ENCODE peak calls at places on chromosome 5, in five cellular contexts. F is WERI-Rb-1, U is colonic mucosa, C is astrocyte of the spinal cord, X is AG04450. Y is an unnamed sample.

GRCh38 chr5:75336625-75337336 is at the start of gene HMGCR:
- DNase-seq in F (peak; percentile 99), U (peak; percentile 98), C (peak; percentile 99), X (peak; percentile 98), Y (peak; percentile 99)

GRCh38 chr5:169796731-169797130 is 159.7 kb downstream of the DOCK2 start:
- DNase-seq in F (no peak), U (no peak), C (peak; percentile 32), X (no peak), Y (no peak)

GRCh38 chr5:78610633-78611032 is 37.9 kb downstream of the LHFPL2 start:
- DNase-seq in F (no peak), U (no peak), C (peak; percentile 64), X (no peak), Y (no peak)

GRCh38 chr5:127875235-127876021 is 172.2 kb downstream of the CCDC192 start:
- DNase-seq in F (peak; percentile 74), U (peak; percentile 81), C (peak; percentile 59), X (no peak), Y (peak; percentile 39)

GRCh38 chr5:14946813-14947640 is 75.4 kb upstream of the ANKH start:
- DNase-seq in F (no peak), U (peak; percentile 55), C (no peak), X (no peak), Y (no peak)

GRCh38 chr5:139660916-139661814 is 13.0 kb downstream of the CXXC5 start:
- DNase-seq in F (peak; percentile 92), U (peak; percentile 70), C (peak; percentile 97), X (peak; percentile 74), Y (peak; percentile 91)

GRCh38 chr5:167171056-167171455 is 1120.4 kb upstream of the WWC1 start:
- DNase-seq in F (no peak), U (no peak), C (no peak), X (no peak), Y (no peak)

GRCh38 chr5:1973391-1974013 is 90.8 kb upstream of the IRX4 start:
- DNase-seq in F (no peak), U (no peak), C (no peak), X (no peak), Y (no peak)

GRCh38 chr5:104062495-104063377 is 500.1 kb upstream of the NUDT12 start:
- DNase-seq in F (no peak), U (no peak), C (no peak), X (no peak), Y (no peak)

GRCh38 chr5:142984016-142984415 is 213.8 kb downstream of the ARHGAP26 start:
- DNase-seq in F (no peak), U (no peak), C (peak; percentile 17), X (no peak), Y (no peak)

GRCh38 chr5:116813906-116814305 is 239.3 kb upstream of the SEMA6A start:
- DNase-seq in F (no peak), U (no peak), C (no peak), X (no peak), Y (no peak)

GRCh38 chr5:155004138-155004744 is 9.3 kb upstream of the KIF4B start:
- DNase-seq in F (peak; percentile 15), U (no peak), C (no peak), X (no peak), Y (no peak)

GRCh38 chr5:17012289-17012688 is 76.2 kb upstream of the MYO10 start:
- DNase-seq in F (no peak), U (no peak), C (no peak), X (no peak), Y (no peak)

GRCh38 chr5:74555991-74556390 is 84.5 kb downstream of the ENC1 start:
- DNase-seq in F (no peak), U (no peak), C (no peak), X (no peak), Y (no peak)

GRCh38 chr5:109740329-109740728 is 50.6 kb downstream of the MAN2A1 start:
- DNase-seq in F (peak; percentile 23), U (no peak), C (peak; percentile 61), X (no peak), Y (no peak)

GRCh38 chr5:32076699-32077695 is 97.1 kb downstream of the GOLPH3 start:
- DNase-seq in F (peak; percentile 56), U (peak; percentile 27), C (peak; percentile 91), X (peak; percentile 10), Y (peak; percentile 51)

GRCh38 chr5:7728076-7728475 is 122.9 kb downstream of the CFAP90 start:
- DNase-seq in F (no peak), U (no peak), C (no peak), X (no peak), Y (no peak)

GRCh38 chr5:83096660-83097334 is 19.4 kb downstream of the XRCC4 start:
- DNase-seq in F (no peak), U (no peak), C (peak; percentile 5), X (no peak), Y (no peak)

GRCh38 chr5:125140855-125141254 is 394.4 kb upstream of the ZNF608 start:
- DNase-seq in F (no peak), U (no peak), C (peak; percentile 68), X (peak; percentile 64), Y (peak; percentile 82)

GRCh38 chr5:113606298-113607134 is 93.0 kb downstream of the YTHDC2 start:
- DNase-seq in F (peak; percentile 65), U (peak; percentile 33), C (peak; percentile 55), X (peak; percentile 18), Y (no peak)

GRCh38 chr5:95124731-95125130 is 160.2 kb downstream of the MCTP1 start:
- DNase-seq in F (no peak), U (no peak), C (no peak), X (no peak), Y (no peak)

GRCh38 chr5:79396265-79396664 is 117.7 kb downstream of the HOMER1 start:
- DNase-seq in F (no peak), U (no peak), C (peak; percentile 5), X (no peak), Y (peak; percentile 9)

GRCh38 chr5:141878771-141879759 is 855 bp upstream of the PCDH1 start:
- DNase-seq in F (peak; percentile 88), U (peak; percentile 98), C (peak; percentile 78), X (peak; percentile 46), Y (peak; percentile 36)

GRCh38 chr5:109688647-109688998 is 1.1 kb upstream of the MAN2A1 start:
- DNase-seq in F (no peak), U (peak; percentile 78), C (peak; percentile 31), X (no peak), Y (no peak)

GRCh38 chr5:132363431-132364112 is 5.9 kb upstream of the SLC22A5 start:
- DNase-seq in F (no peak), U (no peak), C (peak; percentile 81), X (peak; percentile 39), Y (peak; percentile 93)

GRCh38 chr5:55231476-55232193 is 1.8 kb downstream of the CCNO start:
- DNase-seq in F (peak; percentile 44), U (peak; percentile 34), C (peak; percentile 49), X (no peak), Y (no peak)
- H3K4me3 ChIP-seq in F (peak overlapping the region; percentile 67), U (peak overlapping the region; percentile 59), C (no peak overlapping the region), X (peak overlapping the region; percentile 1), Y (peak overlapping the region; percentile 31)

DNA sequence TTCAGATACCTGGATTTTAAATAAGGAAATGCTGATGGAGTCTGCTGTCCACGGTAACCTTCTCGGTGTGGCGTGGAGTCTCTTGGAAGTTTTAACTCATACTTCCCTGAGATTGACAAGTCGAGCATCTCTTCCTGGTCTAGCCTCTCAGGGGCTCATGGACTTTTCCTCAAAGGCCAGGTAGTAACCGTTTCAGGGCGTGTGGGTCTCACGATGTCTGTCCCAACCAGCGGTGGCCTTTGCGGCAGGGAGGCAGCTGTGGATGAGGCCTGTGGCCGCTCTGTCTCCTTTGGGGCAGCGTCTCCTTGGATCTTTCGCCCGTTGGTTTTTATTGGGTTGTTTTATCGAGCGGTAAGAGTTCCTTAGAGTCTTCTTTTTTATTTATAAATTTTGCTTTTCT is 32.8 kb downstream of the CEP72 start:
- DNase-seq in F (no peak), U (no peak), C (no peak), X (no peak), Y (no peak)
- H3K4me3 ChIP-seq in F (no peak overlapping the region), U (no peak overlapping the region), C (no peak overlapping the region), X (no peak overlapping the region), Y (no peak overlapping the region)

GRCh38 chr5:151739939-151740335 is 18.5 kb downstream of the ATOX1 start:
- DNase-seq in F (no peak), U (no peak), C (peak; percentile 92), X (peak; percentile 89), Y (peak; percentile 77)
- H3K4me3 ChIP-seq in F (no peak overlapping the region), U (no peak overlapping the region), C (no peak overlapping the region), X (peak overlapping the region; percentile 27), Y (no peak overlapping the region)

GRCh38 chr5:35160486-35161116 is 69.7 kb downstream of the PRLR start:
- DNase-seq in F (no peak), U (no peak), C (no peak), X (no peak), Y (no peak)
- H3K4me3 ChIP-seq in F (no peak overlapping the region), U (no peak overlapping the region), C (no peak overlapping the region), X (no peak overlapping the region), Y (no peak overlapping the region)

DNA sequence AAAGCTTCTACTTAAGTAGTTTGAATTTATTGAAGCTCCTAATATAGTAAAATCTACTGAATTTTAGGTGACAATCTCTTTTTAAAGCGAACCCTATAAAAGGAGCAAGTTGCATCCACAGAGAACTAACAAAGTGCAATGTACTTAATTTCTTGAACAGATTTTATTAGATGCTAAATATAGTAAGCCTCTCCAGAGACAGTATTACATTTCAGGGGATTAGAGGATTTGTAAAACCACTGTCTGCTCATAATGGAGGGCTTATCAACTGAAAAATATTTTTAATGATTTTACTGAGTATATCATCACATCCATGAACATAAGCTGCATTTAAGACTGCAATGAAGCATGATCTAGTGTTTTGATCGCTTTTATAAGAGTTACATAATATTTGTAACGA is 230.0 kb upstream of the EFNA5 start:
- DNase-seq in F (no peak), U (no peak), C (no peak), X (no peak), Y (no peak)
- H3K4me3 ChIP-seq in F (no peak overlapping the region), U (no peak overlapping the region), C (no peak overlapping the region), X (no peak overlapping the region), Y (no peak overlapping the region)

DNA sequence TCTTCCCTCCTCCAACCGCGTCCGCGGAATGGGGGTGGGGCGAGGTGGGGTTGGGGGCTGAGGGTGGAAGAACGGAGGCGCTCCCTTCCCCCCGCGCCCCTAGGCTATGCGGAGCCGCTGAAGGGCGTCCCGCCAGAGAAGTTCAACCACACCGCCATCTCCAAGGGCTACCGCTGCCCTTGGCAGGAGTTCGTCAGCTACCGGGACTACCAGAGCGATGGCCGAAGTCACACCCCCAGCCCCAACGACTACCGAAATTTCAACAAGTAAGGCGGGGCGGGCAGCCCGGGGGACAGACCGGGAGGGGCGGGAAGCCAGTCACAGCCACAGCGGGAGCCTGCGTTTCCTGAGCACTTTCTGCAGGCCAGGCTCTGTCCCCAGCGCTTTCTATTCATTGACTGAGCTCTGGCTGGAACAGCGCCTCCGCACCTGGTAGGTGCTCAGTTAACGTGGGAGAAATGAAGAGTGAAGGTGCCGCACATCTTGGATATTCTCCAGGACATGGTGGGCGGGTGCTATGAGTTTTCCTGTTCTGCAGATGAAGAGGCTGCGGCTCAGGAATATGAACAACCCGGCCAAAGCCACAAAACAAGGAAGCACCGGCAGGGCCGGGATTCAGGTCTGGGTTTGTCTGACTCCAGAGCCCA is 11.3 kb downstream of the MYOZ3 start:
- DNase-seq in F (no peak), U (peak; percentile 52), C (peak; percentile 17), X (no peak), Y (no peak)
- H3K4me3 ChIP-seq in F (no peak overlapping the region), U (peak overlapping the region; percentile 38), C (peak overlapping the region; percentile 51), X (peak overlapping the region; percentile 62), Y (peak overlapping the region; percentile 49)

GRCh38 chr5:172645271-172645670 is 4.2 kb downstream of the NEURL1B start:
- DNase-seq in F (no peak), U (no peak), C (no peak), X (no peak), Y (no peak)
- H3K4me3 ChIP-seq in F (no peak overlapping the region), U (no peak overlapping the region), C (no peak overlapping the region), X (no peak overlapping the region), Y (no peak overlapping the region)

GRCh38 chr5:168292783-168293696 is 1.6 kb downstream of the WWC1 start:
- DNase-seq in F (peak; percentile 26), U (no peak), C (no peak), X (no peak), Y (no peak)
- H3K4me3 ChIP-seq in F (peak overlapping the region; percentile 64), U (peak overlapping the region; percentile 69), C (peak overlapping the region; percentile 38), X (peak overlapping the region; percentile 71), Y (peak overlapping the region; percentile 69)